ENCODE peak calls at places on chromosomes 6 and 20, in seven cellular contexts. W is IMR-90, I is mesendoderm, N is neuronal stem cell, B is trophoblast cell, G is H9, J is H1. E is an unnamed sample.

GRCh38 chr6:148425443-148425842 is 82.8 kb downstream of the SASH1 start:
- DNase-seq in J (no peak), N (no peak), I (no peak), B (no peak), W (no peak), G (no peak), E (no peak)

GRCh38 chr6:27188885-27189418 is 58.5 kb upstream of the PRSS16 start:
- DNase-seq in W (peak), B (peak), N (peak), J (no peak), I (peak), G (peak), E (peak)

GRCh38 chr6:111712398-111712797 is 106.7 kb upstream of the TRAF3IP2 start:
- DNase-seq in G (no peak), B (peak), I (no peak), W (peak), N (no peak), J (no peak), E (peak)

GRCh38 chr6:106693343-106693742 is 64.0 kb downstream of the QRSL1 start:
- DNase-seq in I (peak), B (no peak), J (no peak), W (no peak), G (no peak), N (no peak), E (no peak)

GRCh38 chr6:153963352-153963751 is 75.7 kb upstream of the OPRM1 start:
- DNase-seq in J (no peak), B (no peak), I (peak), W (no peak), G (no peak), N (no peak), E (no peak)

GRCh38 chr20:4805663-4806449 is 84.1 kb downstream of the PRND start:
- DNase-seq in I (peak), G (no peak), W (no peak), N (no peak), J (no peak), B (no peak), E (no peak)

GRCh38 chr20:20685635-20686034 is 26.8 kb downstream of the RALGAPA2 start:
- DNase-seq in I (no peak), G (no peak), W (no peak), B (no peak), N (no peak), J (no peak), E (no peak)

GRCh38 chr6:20286968-20287565 is 74.8 kb upstream of the MBOAT1 start:
- DNase-seq in B (no peak), N (no peak), I (no peak), G (no peak), W (peak), J (no peak), E (no peak)

GRCh38 chr6:151291145-151292055 is 51.6 kb downstream of the AKAP12 start:
- DNase-seq in G (peak), J (no peak), B (peak), I (peak), W (peak), N (no peak), E (peak)

GRCh38 chr6:51283723-51284122 is 465.1 kb downstream of the TFAP2B start:
- DNase-seq in I (no peak), G (no peak), N (no peak), W (no peak), J (no peak), B (no peak), E (no peak)

GRCh38 chr20:15740046-15740775 is 833.0 kb downstream of the KIF16B start:
- DNase-seq in I (peak), G (no peak), B (no peak), W (no peak), J (no peak), N (no peak), E (no peak)

GRCh38 chr6:15841937-15842698 is 179.3 kb upstream of the DTNBP1 start:
- DNase-seq in B (no peak), N (no peak), I (peak), W (no peak), J (no peak), G (no peak), E (no peak)

GRCh38 chr6:139736507-139736906 is 362.1 kb upstream of the CITED2 start:
- DNase-seq in G (no peak), W (no peak), N (no peak), I (no peak), B (peak), J (no peak), E (no peak)

GRCh38 chr6:97669191-97669651 is 386.2 kb upstream of the MMS22L start:
- DNase-seq in B (no peak), N (peak), W (peak), J (peak), I (peak), G (peak), E (peak)

GRCh38 chr6:2502998-2503674 is 247.6 kb downstream of the MYLK4 start:
- DNase-seq in G (no peak), W (no peak), J (no peak), B (no peak), N (no peak), I (no peak), E (no peak)

GRCh38 chr20:47353224-47353696 is 3.2 kb downstream of the ZMYND8 start:
- DNase-seq in I (no peak), G (no peak), B (no peak), J (no peak), N (no peak), W (no peak), E (no peak)

GRCh38 chr20:62066339-62066982 is 780 bp upstream of the TAF4 start:
- DNase-seq in B (peak), W (no peak), I (peak), N (peak), J (peak), G (peak), E (peak)

GRCh38 chr20:62066983-62067433 is 1.3 kb upstream of the TAF4 start:
- DNase-seq in N (no peak), J (no peak), G (peak), I (peak), B (no peak), W (no peak), E (no peak)

GRCh38 chr20:62067547-62068260 is 2.0 kb upstream of the TAF4 start:
- DNase-seq in N (no peak), J (no peak), W (no peak), B (no peak), G (no peak), I (no peak), E (no peak)

GRCh38 chr20:62069741-62070216 is 4.1 kb upstream of the TAF4 start:
- DNase-seq in G (no peak), W (peak), J (no peak), I (no peak), N (no peak), B (no peak), E (peak)

DNA sequence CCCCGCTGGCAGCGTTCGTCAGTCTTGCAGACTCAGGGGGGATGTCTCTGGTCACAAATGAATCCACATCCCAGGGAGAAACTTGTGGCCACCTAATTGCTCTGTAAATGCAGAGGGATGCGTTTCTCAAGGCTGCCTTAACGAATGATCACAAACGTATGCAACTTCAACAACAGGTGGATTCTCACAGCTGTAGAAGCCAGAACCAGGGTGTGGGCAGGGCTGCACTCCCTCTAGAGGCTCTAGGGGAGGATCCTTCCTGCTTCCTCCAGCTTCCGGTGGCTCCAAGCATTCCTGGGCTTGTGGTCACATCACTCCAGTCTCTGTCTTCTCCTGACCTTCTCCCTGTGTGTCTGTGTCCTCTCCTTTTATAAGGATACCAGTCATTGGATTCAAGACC is 3.3 kb upstream of the TAF4 start:
- DNase-seq in B (no peak), W (no peak), J (no peak), G (no peak), N (no peak), I (no peak), E (no peak)
- H3K18ac ChIP-seq in B (no peak), W (no peak), J (no peak), G (no peak), N (no peak), I (no peak), E (no peak)

GRCh38 chr6:105592329-105592728 is 189.4 kb upstream of the PREP start:
- DNase-seq in I (no peak), W (peak), N (no peak), G (no peak), J (no peak), B (no peak), E (peak)

GRCh38 chr6:105594272-105594671 is 191.4 kb upstream of the PREP start:
- DNase-seq in N (no peak), W (no peak), J (no peak), B (no peak), G (no peak), I (no peak), E (no peak)

GRCh38 chr6:105594821-105595220 is 191.9 kb upstream of the PREP start:
- DNase-seq in G (no peak), I (no peak), J (no peak), W (peak), B (no peak), N (no peak), E (peak)

GRCh38 chr6:105593805-105594231 is 190.9 kb upstream of the PREP start:
- DNase-seq in I (no peak), G (no peak), J (no peak), W (peak), N (no peak), B (no peak), E (no peak)

GRCh38 chr6:105593056-105593455 is 190.2 kb upstream of the PREP start:
- DNase-seq in J (no peak), I (no peak), B (no peak), W (peak), G (no peak), N (no peak), E (peak)
- H3K9ac ChIP-seq in J (no peak), I (no peak), B (no peak), W (no peak), G (no peak), N (no peak), E (no peak)

GRCh38 chr20:63446174-63447024 is 26.1 kb downstream of the KCNQ2 start:
- DNase-seq in B (no peak), J (no peak), I (no peak), W (no peak), G (no peak), N (no peak), E (no peak)

GRCh38 chr20:63448050-63448449 is 24.4 kb downstream of the KCNQ2 start:
- DNase-seq in J (no peak), W (no peak), I (no peak), G (no peak), N (no peak), B (no peak), E (no peak)

GRCh38 chr20:63449025-63449424 is 23.4 kb downstream of the KCNQ2 start:
- DNase-seq in J (no peak), I (no peak), B (no peak), N (no peak), G (no peak), W (no peak), E (no peak)

GRCh38 chr20:63445075-63445734 is 27.2 kb downstream of the KCNQ2 start:
- DNase-seq in W (no peak), N (no peak), G (no peak), J (no peak), B (no peak), I (no peak), E (no peak)

GRCh38 chr20:63447345-63447744 is 25.1 kb downstream of the KCNQ2 start:
- DNase-seq in N (no peak), J (no peak), I (no peak), B (no peak), W (no peak), G (no peak), E (no peak)
- H3K18ac ChIP-seq in N (peak), J (no peak), I (no peak), B (no peak), W (no peak), G (no peak), E (no peak)

DNA sequence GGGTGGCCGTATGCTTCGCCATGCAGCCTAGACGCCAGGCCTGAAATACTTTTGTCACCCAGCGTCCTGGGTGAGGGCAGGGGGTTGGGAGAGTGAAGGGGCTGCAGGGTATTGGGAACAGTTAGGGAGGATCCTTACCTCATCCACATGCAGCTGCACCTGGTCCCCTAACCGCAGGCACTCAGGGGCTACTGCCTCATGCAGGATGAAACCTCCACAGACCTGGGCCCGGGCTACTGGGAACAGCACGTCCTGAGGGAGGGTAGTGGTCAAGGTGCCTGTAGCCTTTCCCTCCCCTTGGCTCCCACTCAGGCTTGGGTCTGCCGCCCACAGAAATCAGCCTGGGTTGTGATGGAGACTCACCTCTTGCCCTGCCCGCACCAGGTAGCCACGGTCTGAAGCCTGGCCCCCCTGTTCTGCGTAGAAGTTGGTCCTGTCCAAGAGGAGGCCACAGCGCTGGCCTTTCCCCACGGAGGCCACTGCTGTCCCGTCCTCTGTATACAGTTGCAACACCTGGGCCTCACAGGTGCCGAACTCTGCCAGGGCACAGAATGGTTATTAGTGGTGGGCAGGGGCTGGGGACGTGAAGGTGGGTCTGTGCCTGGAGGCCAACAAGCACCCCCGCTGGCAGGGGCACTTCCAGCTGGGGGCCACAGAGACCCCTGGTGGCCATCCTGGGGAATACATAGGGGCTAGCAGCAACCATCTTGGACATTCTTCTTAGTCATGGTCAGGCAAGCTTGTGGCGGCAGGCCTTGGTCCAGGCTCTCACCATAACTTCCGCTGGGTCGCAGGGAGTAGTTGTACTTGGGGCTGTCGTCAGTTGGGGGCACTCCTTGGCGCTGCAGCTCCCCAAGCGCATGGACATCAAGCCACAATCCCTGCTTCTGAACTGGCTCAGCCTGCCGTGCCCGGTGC is 8.6 kb downstream of the AARS2 start:
- DNase-seq in B (no peak), W (peak), I (peak), N (no peak), J (peak), G (peak), E (peak)
- H3K9ac ChIP-seq in B (no peak), W (no peak), I (no peak), N (peak), J (no peak), G (no peak), E (no peak)

GRCh38 chr6:157198425-157199279 is 124.7 kb downstream of the TMEM242 start:
- DNase-seq in J (no peak), N (no peak), W (peak), I (no peak), B (peak), G (no peak), E (no peak)
- H3K18ac ChIP-seq in J (no peak), N (no peak), W (no peak), I (no peak), B (no peak), G (no peak), E (no peak)

DNA sequence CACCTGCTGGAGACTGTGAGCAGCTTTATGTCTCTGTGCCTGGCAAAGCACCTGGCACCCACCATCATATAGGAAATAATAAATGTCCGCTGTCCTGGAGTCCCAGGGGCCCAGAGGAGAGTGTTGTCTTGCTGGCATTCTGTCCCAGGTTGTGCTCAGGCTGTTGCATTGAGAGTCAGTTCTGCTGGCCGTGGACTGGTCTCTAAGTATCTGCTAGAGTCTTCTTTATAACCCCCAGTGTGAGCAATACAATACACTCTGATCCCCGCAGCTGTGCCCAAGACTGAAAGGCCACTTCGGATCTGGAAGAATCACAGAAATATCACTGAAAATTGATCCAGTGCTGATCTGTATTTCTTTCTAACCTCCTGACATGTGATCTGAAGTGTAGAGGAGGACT is 38.3 kb upstream of the HINT3 start:
- DNase-seq in B (no peak), G (no peak), W (no peak), I (no peak), N (no peak), J (no peak), E (no peak)
- H3K9ac ChIP-seq in B (no peak), G (no peak), W (no peak), I (no peak), N (no peak), J (no peak), E (peak)

GRCh38 chr20:45821942-45822341 is 5.2 kb downstream of the TNNC2 start:
- DNase-seq in I (no peak), N (no peak), G (no peak), W (no peak), B (no peak), J (no peak), E (no peak)
- H3K18ac ChIP-seq in I (no peak), N (no peak), G (no peak), W (no peak), B (no peak), J (no peak), E (no peak)

GRCh38 chr6:95232477-95232876 is 344.9 kb upstream of the MANEA start:
- DNase-seq in B (no peak), G (no peak), I (no peak), J (no peak), N (no peak), W (peak), E (no peak)

GRCh38 chr6:95230071-95230740 is 347.1 kb upstream of the MANEA start:
- DNase-seq in I (no peak), B (no peak), N (no peak), J (no peak), W (peak), G (no peak), E (peak)

GRCh38 chr6:95231416-95231815 is 345.9 kb upstream of the MANEA start:
- DNase-seq in I (no peak), N (no peak), B (peak), W (peak), J (no peak), G (no peak), E (no peak)

GRCh38 chr6:95228636-95229035 is 348.7 kb upstream of the MANEA start:
- DNase-seq in W (no peak), J (no peak), G (no peak), I (peak), B (no peak), N (no peak), E (no peak)

DNA sequence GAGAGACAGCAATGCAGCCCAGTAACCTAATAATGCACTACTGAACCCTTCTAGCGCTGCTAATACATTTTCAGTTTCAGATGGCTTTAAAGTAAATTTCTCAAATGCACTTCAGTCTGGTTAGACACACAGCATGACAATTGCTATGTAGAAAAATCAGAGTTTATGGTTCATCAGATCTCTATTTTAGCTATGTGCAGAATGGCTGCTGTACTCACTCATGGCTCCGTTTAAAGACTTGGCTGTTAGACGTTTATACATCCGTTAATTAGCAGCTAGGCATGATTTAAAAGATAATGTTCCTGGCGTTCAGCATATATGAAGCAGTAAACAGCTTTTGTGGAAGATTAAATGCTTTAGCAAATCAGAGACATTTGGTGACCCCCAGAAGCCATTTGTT is 350.0 kb upstream of the MANEA start:
- DNase-seq in J (no peak), I (no peak), G (no peak), N (peak), W (no peak), B (peak), E (no peak)
- H3K9ac ChIP-seq in J (no peak), I (no peak), G (no peak), N (no peak), W (no peak), B (no peak), E (no peak)

GRCh38 chr20:33489495-33490022 is 337 bp upstream of the CBFA2T2 start:
- DNase-seq in W (peak), N (peak), G (peak), B (peak), I (peak), J (peak), E (peak)
- H3K18ac ChIP-seq in W (peak), N (peak), G (peak), B (no peak), I (no peak), J (no peak), E (peak)

E was measured in mesenchymal stem cell.